ENCODE peak calls at places on chromosomes 1 and 21, in seven cellular contexts. Y is OCI-LY7, P is cardiac muscle cell, F is neural progenitor cell, C is heart right ventricle, Z is right atrium auricular region, T is fibroblast of lung. H is an unnamed sample.

GRCh38 chr1:110150330-110151174 is at the start of gene SLC6A17:
- DNase-seq in C (no peak), Y (no peak), Z (no peak), F (peak; percentile 75), P (peak; percentile 46), T (peak; percentile 59), H (no peak)

GRCh38 chr1:178931843-178932551 is 61.1 kb upstream of the ANGPTL1 start:
- DNase-seq in Z (peak; percentile 95), F (no peak), P (no peak), T (peak; percentile 22), C (peak; percentile 66), Y (no peak), H (no peak)

GRCh38 chr1:157978547-157979403 is 14.7 kb upstream of the KIRREL1 start:
- DNase-seq in F (no peak), T (no peak), Z (no peak), C (peak; percentile 31), Y (no peak), P (no peak), H (no peak)

GRCh38 chr1:83671586-83671985 is 327.3 kb downstream of the TTLL7 start:
- DNase-seq in C (no peak), P (no peak), Z (no peak), F (no peak), T (no peak), Y (no peak), H (no peak)

GRCh38 chr21:44792653-44793052 is 9.0 kb downstream of the UBE2G2 start:
- DNase-seq in C (no peak), T (no peak), F (no peak), Z (no peak), P (peak; percentile 23), Y (no peak), H (no peak)

GRCh38 chr1:157390646-157391045 is 161.7 kb downstream of the FCRL5 start:
- DNase-seq in Z (no peak), Y (no peak), C (no peak), T (peak; percentile 48), P (no peak), F (no peak), H (no peak)

GRCh38 chr1:41413748-41414281 is 52.6 kb downstream of the FOXO6 start:
- DNase-seq in P (no peak), T (no peak), C (no peak), Y (no peak), Z (no peak), F (no peak), H (no peak)

GRCh38 chr1:177703888-177704446 is 265.9 kb downstream of the SEC16B start:
- DNase-seq in Z (no peak), T (no peak), F (no peak), C (no peak), P (no peak), Y (no peak), H (no peak)

GRCh38 chr1:86916752-86917151 is 2.3 kb downstream of the HS2ST1 start:
- DNase-seq in P (no peak), F (no peak), Z (no peak), T (no peak), C (no peak), Y (peak; percentile 18), H (no peak)

GRCh38 chr21:43341349-43342163 is 85.4 kb downstream of the SIK1 start:
- DNase-seq in F (no peak), T (peak; percentile 52), C (no peak), Y (no peak), Z (no peak), P (no peak), H (no peak)

GRCh38 chr1:33365560-33365997 is 44.7 kb upstream of the A3GALT2 start:
- DNase-seq in C (peak; percentile 49), P (peak; percentile 67), F (peak; percentile 57), Z (no peak), Y (no peak), T (peak; percentile 83), H (no peak)

GRCh38 chr1:23657659-23658275 is 33.8 kb upstream of the RPL11 start:
- DNase-seq in C (peak; percentile 34), Z (peak; percentile 70), Y (peak; percentile 80), F (peak; percentile 86), P (peak; percentile 81), T (peak; percentile 23), H (no peak)

GRCh38 chr1:164588388-164589341 is 29.7 kb downstream of the PBX1 start:
- DNase-seq in Y (no peak), T (peak; percentile 88), Z (no peak), P (peak; percentile 79), F (peak; percentile 94), C (peak; percentile 75), H (no peak)

GRCh38 chr1:23751050-23751814 is 8.0 kb downstream of the ELOA start:
- DNase-seq in Y (peak; percentile 76), C (no peak), F (peak; percentile 66), T (peak; percentile 26), P (peak; percentile 74), Z (no peak), H (no peak)

GRCh38 chr1:66300280-66300973 is 233.5 kb upstream of the SGIP1 start:
- DNase-seq in Y (no peak), T (no peak), Z (no peak), C (no peak), F (no peak), P (no peak), H (no peak)

GRCh38 chr1:194568610-194569009 is 1382.2 kb upstream of the B3GALT2 start:
- DNase-seq in Z (no peak), C (no peak), F (peak; percentile 11), T (peak; percentile 13), Y (no peak), P (peak; percentile 25), H (no peak)

GRCh38 chr1:222521299-222522104 is 26.4 kb downstream of the HHIPL2 start:
- DNase-seq in P (no peak), Z (no peak), T (peak; percentile 53), C (no peak), Y (no peak), F (no peak), H (peak; percentile 35)

GRCh38 chr1:53176452-53177344 is 19.9 kb upstream of the CPT2 start:
- DNase-seq in P (peak; percentile 41), T (peak; percentile 57), Z (no peak), F (no peak), C (peak; percentile 48), Y (no peak), H (no peak)

GRCh38 chr1:38285807-38286530 is 239.4 kb upstream of the POU3F1 start:
- DNase-seq in Z (no peak), F (peak; percentile 95), C (no peak), P (no peak), Y (no peak), T (no peak), H (no peak)

GRCh38 chr1:2787163-2787911 is 14.2 kb downstream of the TTC34 start:
- DNase-seq in F (no peak), T (no peak), P (no peak), Z (no peak), C (no peak), Y (no peak), H (no peak)

GRCh38 chr1:2784854-2785630 is 16.5 kb downstream of the TTC34 start:
- DNase-seq in F (no peak), Y (no peak), T (no peak), P (no peak), Z (no peak), C (no peak), H (no peak)

GRCh38 chr1:2785631-2786328 is 15.7 kb downstream of the TTC34 start:
- DNase-seq in C (no peak), P (no peak), F (no peak), Z (no peak), T (no peak), Y (no peak), H (no peak)

GRCh38 chr1:2788506-2789163 is 12.9 kb downstream of the TTC34 start:
- DNase-seq in Z (no peak), T (no peak), Y (no peak), P (no peak), F (no peak), C (no peak), H (no peak)

GRCh38 chr1:2786329-2787162 is 14.9 kb downstream of the TTC34 start:
- DNase-seq in T (no peak), F (peak; percentile 19), P (no peak), C (peak; percentile 22), Z (no peak), Y (peak; percentile 53), H (no peak)
- TF ChIP-seq CTCF in T (no peak), F (peak; percentile 44), P (no peak), C (peak; percentile 72), Z (peak; percentile 75), Y (peak; percentile 88), H (peak; percentile 91)

DNA sequence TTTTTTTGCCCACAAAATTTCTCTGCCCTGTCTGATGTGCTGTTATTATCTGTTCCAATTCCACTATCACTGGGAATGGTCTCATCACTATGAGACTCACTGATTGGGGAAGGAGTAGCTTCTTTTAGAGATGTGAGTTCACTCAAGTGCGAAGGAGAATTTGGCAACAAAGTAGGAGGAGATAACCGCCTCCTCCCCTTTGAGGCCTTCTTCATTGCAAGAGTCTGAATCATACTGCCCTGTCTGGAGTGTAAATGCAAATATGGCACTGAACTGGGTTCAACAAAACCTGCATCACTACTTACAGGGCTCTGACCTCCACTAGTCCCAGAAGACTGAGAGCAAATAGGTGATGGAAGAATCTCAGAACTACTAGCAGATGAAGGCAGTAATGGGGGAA is 83.4 kb downstream of the ASH1L start:
- DNase-seq in T (peak; percentile 79), C (no peak), F (no peak), Z (no peak), Y (no peak), P (no peak), H (no peak)
- H3K36me3 ChIP-seq in T (no peaks in the 10 kb centered on the region), C (peaks cover 2% of the 10 kb centered on the region), F (peaks cover 12% of the 10 kb centered on the region), Z (peaks cover 17% of the 10 kb centered on the region), Y (peaks cover 71% of the 10 kb centered on the region), P (peaks cover 30% of the 10 kb centered on the region), H (peaks cover 15% of the 10 kb centered on the region)

GRCh38 chr1:205523891-205524793 is 19.7 kb downstream of the CDK18 start:
- DNase-seq in C (peak; percentile 84), T (peak; percentile 41), P (peak; percentile 73), Y (peak; percentile 79), F (peak; percentile 87), Z (peak; percentile 70), H (peak; percentile 48)
- TF ChIP-seq CTCF in C (peak; percentile 83), T (peak; percentile 74), P (peak; percentile 82), Y (peak; percentile 90), F (peak; percentile 87), Z (peak; percentile 82), H (peak; percentile 86)

GRCh38 chr1:220159026-220159425 is 65.1 kb downstream of the IARS2 start:
- DNase-seq in P (no peak), Y (no peak), F (no peak), Z (no peak), T (no peak), C (no peak), H (no peak)
- H3K36me3 ChIP-seq in P (peaks cover 43% of the 10 kb centered on the region), Y (peaks cover 66% of the 10 kb centered on the region), F (peaks cover 7% of the 10 kb centered on the region), Z (peaks cover 55% of the 10 kb centered on the region), T (peaks cover 3% of the 10 kb centered on the region), C (no peaks in the 10 kb centered on the region), H (peaks cover 3% of the 10 kb centered on the region)

GRCh38 chr21:34688145-34688544 is 19.4 kb downstream of the CLIC6 start:
- DNase-seq in Z (no peak), F (no peak), T (no peak), C (peak; percentile 38), P (no peak), Y (peak; percentile 34), H (no peak)
- TF ChIP-seq CTCF in Z (no peak), F (no peak), T (no peak), C (peak; percentile 60), P (peak; percentile 55), Y (peak; percentile 73), H (no peak)